ENCODE peak calls at places on chromosomes 7 and 10, in four cellular contexts. R is IMR-90, K is cardiac fibroblast, F is lower leg skin. C is an unnamed sample.

GRCh38 chr7:108299251-108300014 is 156.8 kb downstream of the NRCAM start:
- DNase-seq in F (no peak), R (no peak), K (peak; percentile 78), C (peak; percentile 50)

GRCh38 chr10:132434405-132435005 is 37.5 kb downstream of the PWWP2B start:
- DNase-seq in K (no peak), F (no peak), R (no peak), C (no peak)

GRCh38 chr7:140212100-140212881 is 35.5 kb upstream of the KDM7A start:
- DNase-seq in F (peak; percentile 68), R (peak; percentile 32), K (peak; percentile 48), C (no peak)

GRCh38 chr7:157678503-157678902 is 341.7 kb downstream of the DNAJB6 start:
- DNase-seq in K (no peak), F (peak; percentile 48), R (no peak), C (no peak)

GRCh38 chr10:103570844-103571655 is 77.5 kb downstream of the NEURL1 start:
- DNase-seq in F (no peak), K (no peak), R (no peak), C (no peak)

GRCh38 chr7:55250313-55250712 is 114.8 kb upstream of the LANCL2 start:
- DNase-seq in R (no peak), K (peak; percentile 31), F (peak; percentile 58), C (no peak)

GRCh38 chr7:29386196-29386765 is 177.4 kb upstream of the PRR15 start:
- DNase-seq in R (no peak), K (no peak), F (no peak), C (no peak)

GRCh38 chr7:114026486-114027089 is 107.8 kb upstream of the PPP1R3A start:
- DNase-seq in F (no peak), K (peak; percentile 73), R (peak; percentile 52), C (peak; percentile 60)

GRCh38 chr10:8084799-8085198 is 30.3 kb downstream of the GATA3 start:
- DNase-seq in K (no peak), F (no peak), R (no peak), C (no peak)

GRCh38 chr7:73908123-73908611 is 47.2 kb downstream of the TMEM270 start:
- DNase-seq in F (peak; percentile 81), K (no peak), R (no peak), C (no peak)

GRCh38 chr7:158125091-158125490 is 462.5 kb downstream of the PTPRN2 start:
- DNase-seq in F (peak; percentile 58), R (no peak), K (no peak), C (no peak)

GRCh38 chr7:151351027-151351426 is 9.4 kb downstream of the NUB1 start:
- DNase-seq in K (no peak), F (no peak), R (no peak), C (no peak)

DNA sequence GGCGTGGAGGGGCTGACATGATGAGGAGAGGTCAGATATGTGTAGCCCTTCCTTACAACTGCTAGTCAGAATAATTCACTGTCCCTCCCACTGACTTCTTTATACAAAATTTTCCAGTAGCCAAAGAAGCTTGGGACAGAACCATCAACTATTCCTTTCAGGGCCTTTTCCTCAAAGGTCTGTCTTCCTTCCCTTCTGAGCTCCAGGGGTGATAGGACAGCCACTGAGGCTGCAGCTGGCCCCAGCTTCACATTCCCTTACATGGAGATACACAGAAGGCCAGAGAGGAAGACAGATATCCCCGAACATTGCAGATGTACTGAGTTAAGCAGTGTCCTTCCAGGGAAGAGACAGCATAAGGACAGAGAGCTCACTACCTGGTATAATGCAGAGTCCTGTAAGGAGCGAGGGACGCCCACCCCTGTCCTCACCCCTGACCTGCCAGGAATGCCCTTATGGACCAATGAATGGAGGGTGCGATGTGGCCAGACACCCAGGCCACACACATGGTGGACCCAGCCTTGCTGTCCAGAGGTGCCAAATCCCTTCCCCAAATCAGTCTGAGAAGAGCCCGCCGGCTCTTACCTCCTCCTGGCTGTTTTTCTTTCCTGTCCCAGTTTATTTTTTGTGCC is 754.7 kb downstream of the GRID1 start:
- DNase-seq in F (peak; percentile 78), K (no peak), R (no peak), C (no peak)
- H3K4me3 ChIP-seq in F (no peak overlapping the region), K (no peak overlapping the region), R (no peak overlapping the region), C (no peak overlapping the region)

GRCh38 chr7:40509301-40509700 is 374.5 kb downstream of the SUGCT start:
- DNase-seq in K (no peak), R (no peak), F (no peak), C (no peak)
- H3K4me3 ChIP-seq in K (no peak overlapping the region), R (no peak overlapping the region), F (no peak overlapping the region), C (no peak overlapping the region)

DNA sequence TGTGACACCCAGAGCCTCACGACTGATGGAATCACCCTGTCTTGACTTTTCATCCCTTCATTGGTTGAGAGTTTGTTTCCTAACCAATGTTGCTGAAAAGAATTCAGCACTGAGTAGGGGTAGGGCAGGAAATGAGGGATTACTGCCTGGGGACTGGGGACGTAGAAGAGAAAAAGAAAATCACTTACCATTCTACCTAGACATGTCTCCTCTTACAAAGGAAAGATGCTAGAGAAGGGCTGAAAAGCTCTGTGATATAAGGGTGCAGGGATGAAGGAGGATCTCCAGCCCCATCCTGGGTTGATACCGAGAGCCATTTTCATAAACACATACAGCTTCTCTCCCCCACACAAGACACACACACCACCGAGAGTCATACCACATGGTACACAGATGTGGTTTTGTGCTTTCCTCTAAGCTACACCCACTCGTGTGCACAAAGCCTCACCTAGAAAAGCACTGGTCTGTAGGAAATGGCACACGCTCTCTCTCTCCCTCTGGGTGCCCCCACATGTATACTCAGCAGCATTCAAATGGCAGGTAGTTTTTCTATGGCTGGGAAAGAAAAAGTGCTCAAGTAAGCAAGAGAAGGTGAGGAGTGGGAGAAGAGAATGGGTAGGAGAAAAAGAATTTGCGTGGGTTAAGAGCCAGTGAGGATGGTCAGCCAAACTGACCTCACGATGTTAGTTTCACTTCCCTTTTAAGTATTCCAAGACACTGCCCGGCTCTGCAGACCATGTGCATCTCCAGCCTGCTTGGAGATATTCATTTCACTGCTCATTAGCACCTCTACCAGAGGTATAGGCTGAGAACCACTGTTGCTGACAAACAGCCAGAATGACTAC is 85.8 kb downstream of the CALD1 start:
- DNase-seq in K (peak; percentile 60), R (peak; percentile 76), F (no peak), C (peak; percentile 38)
- H3K4me3 ChIP-seq in K (no peak overlapping the region), R (peak overlapping the region; percentile 33), F (no peak overlapping the region), C (no peak overlapping the region)

GRCh38 chr10:37831495-37832333 is 25.7 kb downstream of the ZNF248 start:
- DNase-seq in K (peak; percentile 7), R (no peak), F (no peak), C (no peak)
- H3K4me3 ChIP-seq in K (no peak overlapping the region), R (no peak overlapping the region), F (no peak overlapping the region), C (no peak overlapping the region)

GRCh38 chr10:95503012-95503411 is 58.2 kb downstream of the SORBS1 start:
- DNase-seq in K (no peak), R (no peak), F (no peak), C (no peak)
- H3K4me3 ChIP-seq in K (no peak overlapping the region), R (no peak overlapping the region), F (no peak overlapping the region), C (no peak overlapping the region)

GRCh38 chr10:125061557-125062243 is 98.7 kb downstream of the CTBP2 start:
- DNase-seq in K (peak; percentile 31), R (no peak), F (no peak), C (no peak)
- H3K4me3 ChIP-seq in K (no peak overlapping the region), R (no peak overlapping the region), F (no peak overlapping the region), C (no peak overlapping the region)

GRCh38 chr7:131374821-131375220 is 47.1 kb downstream of the MKLN1 start:
- DNase-seq in F (no peak), R (no peak), K (no peak), C (no peak)
- H3K4me3 ChIP-seq in F (no peak overlapping the region), R (no peak overlapping the region), K (no peak overlapping the region), C (no peak overlapping the region)

DNA sequence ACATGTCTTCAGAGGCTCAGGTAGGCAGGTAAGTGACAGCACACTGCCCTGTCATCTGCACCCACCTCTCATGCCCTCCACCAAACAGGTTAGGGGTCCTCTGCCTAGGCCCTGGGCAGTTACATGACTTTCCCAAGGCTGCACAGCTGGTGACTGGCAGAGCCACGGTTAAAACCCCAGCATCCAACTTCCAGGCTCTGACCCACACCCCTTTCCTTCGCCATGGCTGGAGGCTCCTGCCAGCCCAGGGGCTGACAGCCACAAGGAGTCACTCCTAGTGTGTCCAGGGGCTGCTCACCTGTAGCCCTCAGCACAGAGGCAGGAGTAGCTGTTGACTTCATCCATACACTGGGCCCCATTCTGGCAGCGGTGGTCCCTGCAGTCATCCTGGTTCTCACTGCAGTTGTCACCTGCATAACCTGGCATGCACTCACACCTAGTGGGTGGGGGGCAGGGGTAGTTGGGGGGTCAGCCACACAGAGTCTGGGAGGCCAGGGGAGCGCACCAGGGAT is 175.0 kb downstream of the SLIT1 start:
- DNase-seq in F (no peak), K (no peak), R (no peak), C (no peak)
- H3K4me3 ChIP-seq in F (no peak overlapping the region), K (no peak overlapping the region), R (no peak overlapping the region), C (no peak overlapping the region)

GRCh38 chr7:77738871-77739270 is 42.6 kb downstream of the RSBN1L start:
- DNase-seq in R (peak; percentile 55), F (no peak), K (peak; percentile 70), C (peak; percentile 28)
- H3K4me3 ChIP-seq in R (no peak overlapping the region), F (no peak overlapping the region), K (no peak overlapping the region), C (no peak overlapping the region)